ENCODE peak calls at places on chromosomes 4 and X, in ten cellular contexts. K, V, P, H, G, C, E, X, M and S are unnamed samples.

GRCh38 chrX:106875151-106875550 is 28.0 kb downstream of the RIPPLY1 start:
- DNase-seq in K (no peak), V (no peak), P (no peak), H (no peak), G (no peak), C (no peak), E (no peak), X (no peak), M (no peak), S (no peak)

GRCh38 chrX:17590892-17591740 is 146.2 kb upstream of the SCML1 start:
- DNase-seq in K (peak), V (no peak), P (peak), H (peak), G (peak), C (no peak), E (peak), X (no peak), M (peak), S (peak)

GRCh38 chrX:106716463-106716862 is 10.0 kb upstream of the RNF128 start:
- DNase-seq in K (no peak), V (no peak), P (no peak), H (no peak), G (no peak), C (no peak), E (no peak), X (no peak), M (no peak), S (no peak)

GRCh38 chrX:2424317-2424716 is 76.5 kb downstream of the DHRSX start:
- DNase-seq in K (no peak), V (no peak), P (no peak), H (no peak), G (no peak), C (no peak), E (no peak), X (no peak), M (no peak), S (no peak)

GRCh38 chrX:151697537-151697936 is 2.3 kb downstream of the PRRG3 start:
- DNase-seq in K (no peak), V (no peak), P (no peak), H (no peak), G (no peak), C (no peak), E (no peak), X (no peak), M (no peak), S (peak)

GRCh38 chr4:38846015-38846414 is 10.6 kb downstream of the TLR6 start:
- DNase-seq in K (no peak), V (no peak), P (no peak), H (no peak), G (no peak), C (no peak), E (no peak), X (no peak), M (no peak), S (no peak)

GRCh38 chrX:39491548-39492297 is 606.0 kb downstream of the BCOR start:
- DNase-seq in K (peak), V (no peak), P (peak), H (no peak), G (no peak), C (no peak), E (peak), X (no peak), M (peak), S (no peak)

GRCh38 chrX:101759000-101759399 is 99.3 kb upstream of the ARMCX2 start:
- DNase-seq in K (peak), V (no peak), P (peak), H (peak), G (peak), C (no peak), E (peak), X (no peak), M (peak), S (no peak)

GRCh38 chr4:53905935-53906377 is 158.4 kb downstream of the CHIC2 start:
- DNase-seq in K (no peak), V (peak), P (peak), H (no peak), G (peak), C (no peak), E (peak), X (no peak), M (no peak), S (peak)

GRCh38 chr4:1720163-1720983 is 750 bp downstream of the TMEM129 start:
- DNase-seq in K (no peak), V (peak), P (peak), H (peak), G (peak), C (no peak), E (peak), X (peak), M (peak), S (peak)

GRCh38 chr4:38949416-38950051 is 81.9 kb downstream of the FAM114A1 start:
- DNase-seq in K (no peak), V (no peak), P (no peak), H (no peak), G (no peak), C (no peak), E (no peak), X (no peak), M (no peak), S (no peak)

GRCh38 chrX:140917354-140918115 is 84.9 kb upstream of the SPANXB1 start:
- DNase-seq in K (no peak), V (no peak), P (no peak), H (no peak), G (no peak), C (no peak), E (no peak), X (no peak), M (no peak), S (no peak)

GRCh38 chr4:74004668-74005067 is 6.2 kb upstream of the CXCL5 start:
- DNase-seq in K (no peak), V (no peak), P (no peak), H (no peak), G (no peak), C (no peak), E (no peak), X (no peak), M (no peak), S (no peak)

GRCh38 chrX:96372313-96373046 is 312.2 kb upstream of the DIAPH2 start:
- DNase-seq in K (no peak), V (no peak), P (peak), H (no peak), G (no peak), C (peak), E (no peak), X (no peak), M (no peak), S (no peak)

GRCh38 chr4:23213198-23213597 is 520.5 kb downstream of the GBA3 start:
- DNase-seq in K (no peak), V (no peak), P (no peak), H (no peak), G (no peak), C (no peak), E (no peak), X (no peak), M (no peak), S (no peak)

GRCh38 chrX:13398073-13398823 is 78.4 kb upstream of the ATXN3L start:
- DNase-seq in K (no peak), V (no peak), P (no peak), H (no peak), G (peak), C (peak), E (peak), X (no peak), M (no peak), S (peak)

GRCh38 chr4:30610361-30610760 is 109.8 kb upstream of the PCDH7 start:
- DNase-seq in K (no peak), V (no peak), P (no peak), H (no peak), G (no peak), C (no peak), E (no peak), X (no peak), M (no peak), S (no peak)

GRCh38 chr4:54779797-54780196 is 122.0 kb downstream of the KIT start:
- DNase-seq in K (no peak), V (no peak), P (no peak), H (no peak), G (no peak), C (no peak), E (no peak), X (no peak), M (no peak), S (no peak)

GRCh38 chr4:78527555-78527954 is 24.0 kb upstream of the ANXA3 start:
- DNase-seq in K (no peak), V (no peak), P (no peak), H (no peak), G (no peak), C (no peak), E (no peak), X (no peak), M (no peak), S (no peak)

GRCh38 chr4:138410266-138410665 is 168.1 kb upstream of the SLC7A11 start:
- DNase-seq in K (no peak), V (no peak), P (no peak), H (no peak), G (peak), C (no peak), E (peak), X (no peak), M (no peak), S (no peak)

GRCh38 chr4:74975848-74976824 is 43.2 kb downstream of the PARM1 start:
- DNase-seq in K (no peak), V (no peak), P (no peak), H (no peak), G (peak), C (no peak), E (peak), X (no peak), M (no peak), S (peak)